ENCODE peak calls at places on chromosomes 12 and 14, in four cellular contexts. G, A, Y and P are unnamed samples.

GRCh38 chr14:75096959-75097358 is 27.5 kb downstream of the ZC2HC1C start:
- DNase-seq in A (no peak), Y (no peak), G (no peak), P (no peak)

GRCh38 chr12:127811988-127812387 is 455.0 kb upstream of the TMEM132C start:
- DNase-seq in A (no peak), G (peak), Y (no peak), P (no peak)

GRCh38 chr12:90023207-90023870 is 314.7 kb upstream of the ATP2B1 start:
- DNase-seq in Y (no peak), G (no peak), A (no peak), P (no peak)

GRCh38 chr12:116200812-116201211 is 76.7 kb downstream of the MED13L start:
- DNase-seq in G (no peak), Y (no peak), A (no peak), P (no peak)

GRCh38 chr14:76324133-76324532 is 51.8 kb upstream of the ESRRB start:
- DNase-seq in G (no peak), A (no peak), Y (no peak), P (no peak)

GRCh38 chr12:83802011-83802410 is 1110.6 kb downstream of the SLC6A15 start:
- DNase-seq in A (no peak), Y (no peak), G (no peak), P (no peak)

GRCh38 chr12:53105712-53106439 is 2.6 kb downstream of the SOAT2 start:
- DNase-seq in G (no peak), A (no peak), Y (no peak), P (no peak)

GRCh38 chr14:73477618-73478266 is 13.0 kb upstream of the RIOX1 start:
- DNase-seq in A (no peak), G (no peak), Y (no peak), P (no peak)

GRCh38 chr12:8449293-8449944 is 6.3 kb upstream of the CLEC6A start:
- DNase-seq in A (no peak), Y (no peak), G (no peak), P (no peak)

GRCh38 chr12:98911396-98911795 is 266.3 kb downstream of the APAF1 start:
- DNase-seq in G (no peak), A (no peak), Y (no peak), P (no peak)

GRCh38 chr12:40254455-40255085 is 29.8 kb downstream of the LRRK2 start:
- DNase-seq in Y (no peak), G (no peak), A (no peak), P (no peak)

GRCh38 chr14:68473050-68473449 is 319.8 kb downstream of the ZFP36L1 start:
- DNase-seq in G (no peak), Y (no peak), A (peak), P (no peak)

GRCh38 chr12:64714551-64714968 is 44.6 kb downstream of the GNS start:
- DNase-seq in G (no peak), Y (no peak), A (no peak), P (no peak)